ENCODE peak calls at places on chromosomes 12 and 14, in six cellular contexts. C is GM23248, T is lung, I is A549, L is fibroblast of lung, M is heart left ventricle. P is an unnamed sample. For H3K4me1, the result is how much of the 10 kb centered on the place peaks cover.

GRCh38 chr12:57094194-57095160 is 5.6 kb downstream of the NAB2 start:
- DNase-seq in C (no peak), L (no peak), M (no peak), I (no peak), T (no peak), P (no peak)

GRCh38 chr12:42235426-42235825 is 2.6 kb downstream of the YAF2 start:
- DNase-seq in L (no peak), C (no peak), I (no peak), T (peak), M (peak), P (no peak)

GRCh38 chr12:16076553-16076952 is 165.4 kb downstream of the DERA start:
- DNase-seq in I (peak), C (peak), T (no peak), L (no peak), M (no peak), P (no peak)

GRCh38 chr12:106285993-106286392 is 16.5 kb upstream of the TCP11L2 start:
- DNase-seq in C (peak), I (no peak), T (no peak), L (peak), M (no peak), P (no peak)

GRCh38 chr12:110906516-110906915 is 13.9 kb downstream of the MYL2 start:
- DNase-seq in M (no peak), T (no peak), I (no peak), L (no peak), C (no peak), P (no peak)

GRCh38 chr14:84468153-84468552 is 1061.8 kb upstream of the FLRT2 start:
- DNase-seq in C (no peak), L (peak), I (no peak), T (no peak), M (no peak), P (no peak)

GRCh38 chr12:10661338-10661737 is 12.5 kb downstream of the STYK1 start:
- DNase-seq in L (no peak), I (peak), C (peak), T (no peak), M (no peak), P (no peak)

GRCh38 chr12:119601877-119602536 is 8.4 kb downstream of the TMEM233 start:
- DNase-seq in M (no peak), I (no peak), L (no peak), T (no peak), C (no peak), P (no peak)

GRCh38 chr12:23640754-23641153 is 308.7 kb downstream of the SOX5 start:
- DNase-seq in L (no peak), I (no peak), C (no peak), M (no peak), T (no peak), P (no peak)

GRCh38 chr14:33315721-33316120 is 377.0 kb downstream of the NPAS3 start:
- DNase-seq in M (no peak), C (peak), T (no peak), L (no peak), I (no peak), P (no peak)

GRCh38 chr14:33317675-33318074 is 379.0 kb downstream of the NPAS3 start:
- DNase-seq in I (no peak), L (no peak), M (no peak), C (no peak), T (no peak), P (no peak)

GRCh38 chr14:33315217-33315616 is 376.5 kb downstream of the NPAS3 start:
- DNase-seq in M (no peak), I (no peak), L (no peak), T (no peak), C (no peak), P (no peak)
- H3K27ac ChIP-seq in M (no peak), I (no peak), L (no peak), T (no peak), C (no peak), P (no peak)

DNA sequence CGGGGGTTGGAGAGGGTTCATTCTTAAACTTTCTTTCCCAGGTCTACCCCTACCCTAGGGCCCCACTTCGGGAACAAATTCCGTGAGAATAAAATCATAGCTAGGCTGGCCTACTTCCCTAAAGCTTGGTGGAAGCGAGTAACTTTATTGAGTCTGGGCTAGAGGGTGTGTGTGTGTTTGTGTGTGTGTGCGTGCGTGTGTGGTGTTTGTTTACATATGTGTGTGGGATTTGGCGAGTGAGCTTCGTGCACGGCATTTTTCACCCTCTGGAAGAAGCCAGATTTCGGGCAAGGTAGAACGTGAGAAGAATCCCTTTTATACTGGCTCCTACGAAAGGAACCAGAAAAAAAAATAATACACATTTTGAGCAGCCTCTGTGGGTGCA is 7.5 kb upstream of the LHX5 start:
- DNase-seq in I (no peak), C (no peak), M (no peak), T (no peak), L (no peak), P (no peak)
- H3K4me1 ChIP-seq in I (under half), C (under half), M (under half), T (under half), L (under half), P (under half)

GRCh38 chr12:124028560-124028935 is 55.5 kb downstream of the ZNF664 start:
- DNase-seq in C (no peak), L (no peak), M (no peak), I (no peak), T (no peak), P (no peak)
- H3K27ac ChIP-seq in C (no peak), L (no peak), M (no peak), I (no peak), T (no peak), P (no peak)

DNA sequence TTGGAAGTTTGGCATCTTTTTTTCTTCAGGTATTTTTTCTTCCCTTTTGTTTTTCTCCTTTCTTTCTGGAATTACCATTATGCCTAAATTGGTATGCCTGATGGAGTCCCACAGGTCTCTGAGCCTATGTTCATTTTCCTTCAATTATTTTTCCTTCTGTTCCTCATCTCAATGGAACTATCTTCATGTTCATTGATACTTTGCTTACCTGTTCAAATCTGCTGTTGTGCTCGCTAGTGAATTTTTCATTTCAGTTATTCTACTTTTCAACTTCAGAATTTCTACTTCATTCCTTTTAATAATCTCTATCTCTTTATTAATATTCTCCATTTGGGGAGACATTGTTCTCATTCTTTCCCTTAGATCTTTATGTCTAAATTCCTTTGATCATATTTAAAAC is 15.4 kb upstream of the USP30 start:
- DNase-seq in T (no peak), I (no peak), M (no peak), C (no peak), L (no peak), P (no peak)
- H3K4me1 ChIP-seq in T (under half), I (under half), M (under half), C (under half), L (under half), P (under half)

DNA sequence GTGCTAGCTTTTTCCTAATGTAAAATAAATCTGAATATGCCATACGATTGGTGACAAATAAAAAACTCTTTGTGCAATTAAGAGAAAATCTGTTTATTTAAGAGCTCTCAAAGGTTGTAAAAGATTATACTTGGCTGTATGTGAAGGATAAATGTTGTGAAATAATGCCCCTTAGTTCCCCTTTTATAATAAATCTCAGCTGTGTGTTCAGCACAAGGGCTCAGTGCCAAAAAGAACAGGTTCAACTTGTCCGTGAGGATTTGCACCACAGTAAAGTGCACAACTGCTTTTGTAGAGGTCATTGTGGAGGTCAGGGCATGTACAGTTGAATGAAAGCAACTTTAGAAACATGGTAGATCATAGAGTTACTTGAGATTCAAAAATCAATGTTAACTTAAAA is 118.6 kb downstream of the TRMT5 start:
- DNase-seq in I (no peak), L (no peak), T (peak), C (no peak), M (peak), P (no peak)
- H3K27ac ChIP-seq in I (no peak), L (no peak), T (no peak), C (no peak), M (no peak), P (no peak)

DNA sequence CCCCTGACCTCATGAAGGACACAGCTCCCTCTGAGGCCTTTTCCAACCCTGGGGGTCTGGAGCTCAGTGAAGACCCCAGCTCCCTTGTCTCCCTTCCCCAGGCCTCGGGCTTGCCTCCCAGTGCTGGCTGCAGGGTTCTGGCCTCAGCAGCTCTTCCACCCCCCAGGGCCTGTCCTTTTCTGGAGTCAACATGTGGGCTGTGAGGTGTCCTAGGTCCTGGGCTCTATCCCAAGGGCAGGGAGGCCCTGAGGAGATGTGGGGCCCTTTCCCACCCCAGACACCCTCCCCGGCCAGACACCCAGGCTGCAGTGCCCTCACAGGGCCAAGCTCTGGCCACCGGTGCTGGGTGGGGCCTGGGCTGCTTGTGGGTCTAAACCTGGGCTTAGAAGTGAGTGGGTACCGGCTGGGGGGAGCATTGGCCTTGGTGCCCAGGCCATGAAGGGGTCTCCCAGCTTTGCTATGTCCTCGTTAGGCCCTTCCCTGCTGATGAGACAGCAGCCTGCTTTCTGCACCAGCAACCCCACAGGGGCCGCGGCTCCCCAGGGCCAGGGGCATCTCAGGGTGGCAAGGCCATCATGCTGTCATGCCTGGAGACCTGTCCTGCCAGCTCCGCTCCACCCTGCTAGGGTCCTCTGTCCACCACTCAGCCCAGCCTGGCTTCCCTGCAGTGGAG is 2.7 kb upstream of the CRIP2 start:
- DNase-seq in T (no peak), L (no peak), C (no peak), M (peak), I (no peak), P (no peak)
- H3K4me1 ChIP-seq in T (under half), L (under half), C (under half), M (half or more), I (under half), P (under half)